ENCODE peak calls at places on chromosomes 12 and 14, in eight cellular contexts. N, T, R, G, P, E, M and W are unnamed samples.

GRCh38 chr12:128531153-128531552 is 264.2 kb downstream of the TMEM132C start:
- DNase-seq in N (no peak), T (no peak), R (no peak), G (no peak), P (no peak), E (no peak), M (no peak), W (no peak)

GRCh38 chr12:50390284-50390683 is 6.1 kb downstream of the FAM186A start:
- DNase-seq in N (peak; percentile 61), T (no peak), R (peak; percentile 82), G (peak; percentile 73), P (peak; percentile 92), E (no peak), M (no peak), W (peak; percentile 79)

GRCh38 chr14:70896317-70896716 is 10.9 kb upstream of the PCNX1 start:
- DNase-seq in N (no peak), T (no peak), R (no peak), G (no peak), P (no peak), E (no peak), M (no peak), W (no peak)

GRCh38 chr12:64265839-64266238 is 43.7 kb upstream of the KICS2 start:
- DNase-seq in N (no peak), T (no peak), R (no peak), G (no peak), P (no peak), E (no peak), M (no peak), W (no peak)

GRCh38 chr14:36662543-36663403 is 1.1 kb downstream of the PAX9 start:
- DNase-seq in N (no peak), T (no peak), R (no peak), G (no peak), P (no peak), E (no peak), M (no peak), W (peak; percentile 36)

GRCh38 chr12:5305425-5305824 is 126.5 kb upstream of the NTF3 start:
- DNase-seq in N (no peak), T (no peak), R (no peak), G (no peak), P (no peak), E (no peak), M (no peak), W (no peak)

GRCh38 chr12:94276725-94277124 is 128.3 kb downstream of the PLXNC1 start:
- DNase-seq in N (peak; percentile 20), T (no peak), R (no peak), G (no peak), P (no peak), E (no peak), M (no peak), W (no peak)

GRCh38 chr12:98137278-98137677 is 378.1 kb upstream of the TMPO start:
- DNase-seq in N (no peak), T (no peak), R (no peak), G (no peak), P (no peak), E (no peak), M (no peak), W (no peak)

GRCh38 chr14:22838631-22839041 is 2.3 kb downstream of the MMP14 start:
- DNase-seq in N (no peak), T (no peak), R (peak; percentile 80), G (peak; percentile 44), P (peak; percentile 79), E (peak; percentile 50), M (no peak), W (no peak)

GRCh38 chr12:38895446-38895845 is 9.9 kb downstream of the CPNE8 start:
- DNase-seq in N (no peak), T (no peak), R (no peak), G (no peak), P (no peak), E (no peak), M (no peak), W (no peak)

GRCh38 chr12:113260636-113261300 is 39.5 kb downstream of the TPCN1 start:
- DNase-seq in N (no peak), T (no peak), R (no peak), G (no peak), P (no peak), E (no peak), M (no peak), W (no peak)

GRCh38 chr14:83379371-83379770 is 1845.7 kb upstream of the SEL1L start:
- DNase-seq in N (no peak), T (no peak), R (peak; percentile 1), G (no peak), P (no peak), E (no peak), M (no peak), W (no peak)

GRCh38 chr12:95116773-95117172 is 43.4 kb upstream of the NR2C1 start:
- DNase-seq in N (no peak), T (no peak), R (no peak), G (peak; percentile 97), P (peak; percentile 98), E (no peak), M (no peak), W (peak; percentile 96)

GRCh38 chr14:30419037-30419436 is 139.9 kb upstream of the G2E3 start:
- DNase-seq in N (no peak), T (no peak), R (no peak), G (no peak), P (no peak), E (no peak), M (no peak), W (no peak)

GRCh38 chr12:4144676-4145075 is 128.9 kb upstream of the CCND2 start:
- DNase-seq in N (no peak), T (no peak), R (no peak), G (no peak), P (no peak), E (no peak), M (no peak), W (no peak)

GRCh38 chr12:108728820-108729611 is 2.3 kb downstream of the CORO1C start:
- DNase-seq in N (no peak), T (no peak), R (peak; percentile 47), G (no peak), P (no peak), E (no peak), M (no peak), W (no peak)

GRCh38 chr12:7395950-7396349 is 48.0 kb downstream of the CD163L1 start:
- DNase-seq in N (no peak), T (no peak), R (peak; percentile 3), G (peak; percentile 7), P (no peak), E (no peak), M (no peak), W (peak; percentile 11)

GRCh38 chr12:13941258-13942249 is 39.8 kb downstream of the GRIN2B start:
- DNase-seq in N (peak; percentile 76), T (no peak), R (peak; percentile 22), G (peak; percentile 9), P (peak; percentile 46), E (no peak), M (no peak), W (peak; percentile 58)

GRCh38 chr12:114392909-114393308 is 13.0 kb downstream of the TBX5 start:
- DNase-seq in N (no peak), T (no peak), R (no peak), G (no peak), P (no peak), E (no peak), M (no peak), W (no peak)

GRCh38 chr12:96400631-96401060 is 407 bp upstream of the CDK17 start:
- DNase-seq in N (peak; percentile 21), T (no peak), R (peak; percentile 71), G (peak; percentile 40), P (peak; percentile 45), E (no peak), M (no peak), W (no peak)

GRCh38 chr12:96401061-96401871 is 1.0 kb upstream of the CDK17 start:
- DNase-seq in N (peak; percentile 45), T (no peak), R (peak; percentile 91), G (peak; percentile 61), P (peak; percentile 69), E (no peak), M (no peak), W (peak; percentile 74)

GRCh38 chr12:96398422-96399080 is 1.7 kb downstream of the CDK17 start:
- DNase-seq in N (peak; percentile 7), T (no peak), R (peak; percentile 51), G (no peak), P (no peak), E (no peak), M (no peak), W (no peak)

GRCh38 chr12:96399081-96399918 is 939 bp downstream of the CDK17 start:
- DNase-seq in N (peak; percentile 10), T (peak; percentile 68), R (peak; percentile 75), G (peak; percentile 21), P (peak; percentile 61), E (peak; percentile 85), M (peak; percentile 73), W (peak; percentile 55)

DNA sequence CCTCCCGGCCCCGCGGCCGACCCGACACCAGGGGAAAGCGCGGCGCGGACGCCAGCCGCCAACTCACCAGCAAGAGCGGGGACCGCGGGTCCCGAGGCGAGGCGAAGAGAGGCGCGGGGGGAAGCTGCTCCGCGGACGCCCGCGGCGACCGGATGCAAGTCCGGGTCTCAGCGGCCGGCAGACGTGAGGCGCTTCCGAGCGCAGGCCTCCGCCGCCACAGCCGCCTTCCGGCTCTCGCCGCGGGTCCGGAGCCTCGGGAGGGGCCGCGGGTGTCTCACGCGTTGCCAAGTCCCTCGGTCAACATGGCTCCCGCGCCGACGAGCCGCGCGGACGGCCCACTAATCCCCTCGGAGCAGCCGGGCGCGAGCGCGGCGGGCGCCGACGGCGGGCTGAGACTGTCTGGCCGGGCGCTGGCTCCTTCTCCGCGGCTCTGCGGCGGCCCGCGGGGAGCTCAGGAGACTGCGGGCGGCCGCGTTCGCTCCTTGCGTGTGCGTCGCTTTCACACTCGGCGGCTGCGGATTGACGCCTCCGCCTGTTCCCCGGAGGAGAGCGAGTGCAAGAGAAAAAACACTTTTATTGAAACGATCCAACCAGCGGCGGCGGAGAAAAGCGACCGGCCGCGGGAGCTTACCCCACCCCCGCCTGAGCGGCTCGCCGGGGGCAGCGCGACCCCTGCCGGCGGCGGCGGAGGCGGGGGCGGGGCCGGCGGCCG is at the start of gene CDK17:
- DNase-seq in N (peak; percentile 71), T (peak; percentile 86), R (peak; percentile 90), G (peak; percentile 33), P (peak; percentile 80), E (peak; percentile 86), M (peak; percentile 87), W (peak; percentile 90)
- TF ChIP-seq CTCF in N (peak; percentile 53), T (peak; percentile 43), R (peak; percentile 40), G (peak; percentile 67), P (peak; percentile 44), E (peak; percentile 29), M (peak; percentile 69), W (peak; percentile 86)

GRCh38 chr12:132475304-132476037 is 14.5 kb upstream of the FBRSL1 start:
- DNase-seq in N (no peak), T (no peak), R (no peak), G (no peak), P (no peak), E (peak; percentile 50), M (no peak), W (no peak)
- TF ChIP-seq CTCF in N (no peak), T (no peak), R (no peak), G (no peak), P (no peak), E (no peak), M (no peak), W (no peak)

GRCh38 chr12:48197549-48197966 is 5.5 kb downstream of the OR10AD1 start:
- DNase-seq in N (no peak), T (no peak), R (peak; percentile 39), G (no peak), P (peak; percentile 41), E (no peak), M (no peak), W (no peak)
- TF ChIP-seq CTCF in N (no peak), T (peak; percentile 57), R (peak; percentile 57), G (peak; percentile 68), P (peak; percentile 60), E (peak; percentile 32), M (peak; percentile 45), W (peak; percentile 65)

GRCh38 chr12:62802981-62803380 is 132.0 kb downstream of the PPM1H start:
- DNase-seq in N (no peak), T (no peak), R (peak; percentile 46), G (no peak), P (no peak), E (no peak), M (no peak), W (no peak)
- TF ChIP-seq CTCF in N (peak; percentile 40), T (no peak), R (peak; percentile 32), G (no peak), P (no peak), E (no peak), M (no peak), W (no peak)